ENCODE peak calls at places on chromosomes 11 and 22, in four cellular contexts. Q is foreskin fibroblast, D is astrocyte, R is aorta. Y is an unnamed sample.

GRCh38 chr11:126304457-126305072 is 705 bp downstream of the DCPS start:
- DNase-seq in Q (no peak), D (no peak), R (no peak), Y (no peak)

GRCh38 chr11:86958259-86958658 is 3.1 kb upstream of the FZD4 start:
- DNase-seq in Q (no peak), D (no peak), R (no peak), Y (no peak)

GRCh38 chr11:57458410-57459111 is 1.8 kb upstream of the RTN4RL2 start:
- DNase-seq in Q (peak), D (no peak), R (peak), Y (no peak)

GRCh38 chr11:87463486-87464102 is 425.9 kb downstream of the TMEM135 start:
- DNase-seq in Q (peak), D (no peak), R (no peak), Y (no peak)

GRCh38 chr11:69859275-69859934 is 40.2 kb upstream of the FGF3 start:
- DNase-seq in Q (no peak), D (no peak), R (no peak), Y (no peak)

GRCh38 chr11:45538363-45538762 is 127.1 kb downstream of the CHST1 start:
- DNase-seq in Q (peak), D (no peak), R (no peak), Y (no peak)

GRCh38 chr11:78290293-78291176 is 101.8 kb downstream of the USP35 start:
- DNase-seq in Q (peak), D (no peak), R (no peak), Y (peak)

GRCh38 chr11:91497847-91498246 is 726.8 kb upstream of the FAT3 start:
- DNase-seq in Q (no peak), D (no peak), R (no peak), Y (no peak)

GRCh38 chr11:121323208-121323607 is 30.6 kb downstream of the SC5D start:
- DNase-seq in Q (no peak), D (no peak), R (no peak), Y (no peak)

GRCh38 chr11:83773950-83774880 is 488.0 kb upstream of the CCDC90B start:
- DNase-seq in Q (no peak), D (peak), R (no peak), Y (no peak)

GRCh38 chr11:69202511-69203221 is 46.9 kb downstream of the SMIM38 start:
- DNase-seq in Q (no peak), D (no peak), R (no peak), Y (no peak)

GRCh38 chr11:78190374-78190773 is 1.7 kb downstream of the USP35 start:
- DNase-seq in Q (no peak), D (no peak), R (peak), Y (no peak)

GRCh38 chr11:79390477-79390876 is 50.4 kb downstream of the TENM4 start:
- DNase-seq in Q (no peak), D (no peak), R (no peak), Y (no peak)

GRCh38 chr22:21026783-21027692 is 5.3 kb downstream of the SLC7A4 start:
- DNase-seq in Q (peak), D (peak), R (no peak), Y (no peak)

GRCh38 chr11:124869331-124869730 is 4.1 kb downstream of the ROBO3 start:
- DNase-seq in Q (no peak), D (no peak), R (no peak), Y (no peak)

GRCh38 chr11:63639195-63639832 is 25.1 kb upstream of the PLAAT3 start:
- DNase-seq in Q (peak), D (no peak), R (no peak), Y (no peak)

GRCh38 chr22:25334091-25334490 is 114.7 kb downstream of the CRYBB2 start:
- DNase-seq in Q (peak), D (no peak), R (no peak), Y (no peak)

GRCh38 chr22:49372111-49372529 is 455.6 kb downstream of the BRD1 start:
- DNase-seq in Q (no peak), D (no peak), R (no peak), Y (no peak)

GRCh38 chr22:36039125-36039524 is 10.5 kb upstream of the RBFOX2 start:
- DNase-seq in Q (no peak), D (no peak), R (no peak), Y (no peak)

GRCh38 chr11:70203749-70204465 is 811 bp downstream of the FADD start:
- DNase-seq in Q (peak), D (peak), R (peak), Y (peak)

GRCh38 chr11:19093976-19094375 is 23.0 kb upstream of the ZDHHC13 start:
- DNase-seq in Q (no peak), D (peak), R (no peak), Y (peak)

DNA sequence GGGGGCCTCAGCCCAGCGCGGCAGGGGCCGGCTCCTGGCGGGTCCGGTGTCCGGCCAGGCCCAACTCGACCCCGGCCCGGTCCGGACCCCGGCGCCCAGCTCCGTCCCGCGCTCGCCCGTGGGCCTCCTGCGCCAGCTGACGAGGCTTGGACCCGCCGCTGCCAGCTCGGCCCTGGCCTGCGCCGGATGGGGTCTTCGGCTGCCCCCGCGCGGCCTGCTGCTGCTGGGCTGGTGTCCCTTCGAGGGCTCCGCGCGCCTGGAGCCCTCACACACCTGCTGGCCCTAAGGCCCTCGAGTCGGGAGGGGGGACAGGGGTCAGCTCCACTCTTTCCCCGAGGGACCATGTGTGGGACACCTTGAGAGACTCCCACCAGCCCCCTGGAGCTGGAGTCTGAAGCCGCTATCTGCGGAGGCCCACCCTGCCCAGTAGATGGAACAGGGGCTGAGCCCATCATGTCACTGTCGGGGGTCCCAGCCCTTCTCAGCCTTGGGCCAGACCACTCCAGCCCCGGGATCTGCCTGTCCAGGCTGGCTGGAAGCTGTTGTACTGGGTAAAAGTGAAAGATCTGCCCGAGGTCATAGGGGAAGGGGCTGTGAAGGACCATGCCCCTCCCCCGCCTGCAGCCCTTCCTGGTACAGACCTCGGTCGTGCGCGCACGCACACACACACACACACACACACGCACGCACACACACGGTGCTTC is 768 bp upstream of the CDKN1C start:
- DNase-seq in Q (peak), D (no peak), R (peak), Y (no peak)
- H3K4me3 ChIP-seq in Q (no peak), D (peak), R (no peak), Y (peak)

GRCh38 chr11:65316311-65316978 is 1.8 kb downstream of the CDC42EP2 start:
- DNase-seq in Q (peak), D (peak), R (no peak), Y (peak)
- H3K4me3 ChIP-seq in Q (peak), D (peak), R (no peak), Y (peak)

DNA sequence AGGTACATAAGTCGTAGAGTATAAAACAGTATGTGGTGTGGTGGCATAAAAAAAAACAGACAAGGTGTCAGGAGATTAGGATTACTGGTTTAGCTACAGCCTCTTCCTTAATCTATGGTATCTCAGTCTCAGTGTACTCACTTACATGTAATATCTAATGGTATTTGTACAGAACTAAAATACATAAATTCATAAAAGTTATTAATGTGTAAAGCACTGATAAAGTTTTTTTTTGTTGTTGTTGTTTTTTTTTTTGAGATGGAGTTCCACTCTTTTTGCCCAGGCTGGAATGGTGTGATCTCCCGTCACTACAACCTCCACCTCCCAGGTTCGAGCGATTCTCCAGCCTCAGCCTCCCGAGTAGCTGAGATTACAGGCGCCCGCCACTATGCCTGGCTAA is 2.9 kb downstream of the PTS start:
- DNase-seq in Q (no peak), D (no peak), R (no peak), Y (no peak)
- H3K4me3 ChIP-seq in Q (no peak), D (no peak), R (no peak), Y (no peak)

GRCh38 chr11:102177974-102178631 is 67.9 kb downstream of the YAP1 start:
- DNase-seq in Q (peak), D (peak), R (no peak), Y (peak)
- H3K4me3 ChIP-seq in Q (no peak), D (no peak), R (no peak), Y (no peak)

GRCh38 chr22:19885841-19886592 is 31.3 kb upstream of the GNB1L start:
- DNase-seq in Q (peak), D (no peak), R (peak), Y (no peak)
- H3K4me3 ChIP-seq in Q (no peak), D (no peak), R (no peak), Y (no peak)

DNA sequence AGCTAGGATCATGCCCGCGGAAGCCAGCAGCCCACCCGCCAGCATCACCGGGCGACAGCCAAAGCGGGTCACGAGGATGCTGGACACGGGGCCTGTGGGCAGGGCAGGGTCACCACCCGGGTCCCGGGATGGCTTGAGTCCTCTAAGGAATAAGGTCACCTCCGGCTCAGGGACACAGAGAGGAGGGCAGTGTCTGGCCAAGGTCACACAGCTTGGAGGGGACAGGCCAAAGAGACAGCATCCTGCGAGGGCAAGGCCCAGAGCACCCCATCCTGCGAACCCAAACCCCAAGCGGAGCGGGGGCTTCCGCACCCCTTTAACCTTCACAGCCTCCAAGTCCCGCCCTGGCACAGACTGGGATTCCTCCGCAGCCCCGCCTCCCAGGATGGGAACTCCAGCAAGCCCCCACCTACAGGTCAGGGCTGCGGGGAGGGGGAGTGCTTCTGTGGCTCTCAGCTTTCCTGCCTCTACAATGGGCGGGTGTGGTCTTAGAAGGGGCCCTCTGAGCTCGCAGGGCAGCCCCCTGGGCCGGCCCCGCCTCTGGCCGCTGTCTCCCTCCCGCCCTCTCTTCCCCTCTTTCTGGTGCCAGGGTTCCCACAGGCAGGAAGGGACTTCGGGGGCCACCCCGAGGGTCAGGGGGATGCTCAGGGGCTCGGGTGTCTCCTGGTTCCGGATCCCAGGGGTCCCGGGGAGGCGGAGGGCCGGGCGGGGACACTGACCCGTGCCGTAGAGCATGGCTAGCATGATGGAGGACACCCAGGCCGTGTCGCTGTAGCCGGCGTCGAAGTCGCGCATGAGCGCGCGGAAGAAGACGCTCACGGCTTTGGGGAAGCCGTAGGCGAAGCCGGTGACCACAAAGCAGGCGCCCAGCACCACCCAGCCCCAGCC is 1.8 kb downstream of the SLC16A8 start:
- DNase-seq in Q (no peak), D (no peak), R (peak), Y (no peak)
- H3K4me3 ChIP-seq in Q (no peak), D (no peak), R (no peak), Y (peak)

DNA sequence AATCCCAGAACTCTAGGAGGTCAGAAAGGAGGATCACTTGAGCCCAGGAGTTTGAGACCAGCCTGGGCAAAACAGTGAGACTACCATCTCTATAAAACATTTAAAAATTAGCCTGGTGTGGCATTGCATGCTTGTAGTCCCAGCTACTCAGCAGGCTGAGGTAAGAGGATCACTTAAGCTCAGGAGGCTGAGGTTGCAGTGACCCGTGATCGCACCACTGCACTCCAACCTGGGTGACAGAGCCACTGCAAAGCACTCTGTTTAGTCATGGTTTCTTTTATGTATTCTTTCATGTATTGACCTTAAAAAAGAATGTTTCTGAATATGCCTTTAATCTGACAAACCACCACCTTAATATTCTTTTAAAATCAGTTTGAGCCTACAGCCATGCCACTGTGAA is 52.2 kb downstream of the BIRC2 start:
- DNase-seq in Q (no peak), D (no peak), R (no peak), Y (no peak)
- H3K4me3 ChIP-seq in Q (no peak), D (no peak), R (no peak), Y (no peak)

DNA sequence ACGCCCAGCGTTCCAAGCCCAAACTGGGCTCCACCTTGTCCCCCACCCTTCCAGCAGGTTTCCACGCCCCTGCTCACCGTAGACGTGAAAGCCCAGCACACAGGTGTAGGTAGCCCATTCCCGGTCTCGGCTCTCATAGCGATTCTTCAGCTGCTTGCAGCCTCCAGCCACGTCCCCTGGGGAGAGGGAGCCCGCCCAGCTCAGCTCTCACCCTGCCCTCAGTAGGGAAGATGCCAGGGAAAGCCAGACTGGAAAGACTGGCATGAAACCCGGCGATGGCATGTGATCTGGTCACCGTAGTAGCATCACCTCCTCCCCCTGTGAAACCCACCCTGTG is 1.4 kb upstream of the MTA2 start:
- DNase-seq in Q (no peak), D (no peak), R (no peak), Y (no peak)
- H3K4me3 ChIP-seq in Q (peak), D (no peak), R (peak), Y (peak)

Y was measured in skeletal muscle cell.